ENCODE peak calls at places on chromosomes 6 and 20, in seven cellular contexts. V is dorsolateral prefrontal cortex, M is HL-60, Z is fibroblast of lung, A is heart right ventricle, Q is A549, E is endodermal cell. R is an unnamed sample.

GRCh38 chr6:163087981-163088380 is 326.5 kb upstream of the QKI start:
- DNase-seq in A (no peak), E (no peak), V (no peak), Q (no peak), M (no peak), Z (no peak), R (no peak)

GRCh38 chr6:2971420-2972218 is at the start of gene SERPINB6:
- DNase-seq in M (peak), Z (peak), A (peak), E (peak), V (peak), Q (peak), R (peak)

GRCh38 chr6:96151707-96152106 is 135.9 kb downstream of the FUT9 start:
- DNase-seq in E (no peak), M (no peak), Z (no peak), Q (no peak), V (no peak), A (no peak), R (no peak)

GRCh38 chr6:27290065-27290849 is 21.8 kb downstream of the POM121L2 start:
- DNase-seq in M (no peak), Z (peak), A (no peak), E (peak), Q (peak), V (no peak), R (no peak)

GRCh38 chr6:56752009-56752408 is 109.3 kb upstream of the DST start:
- DNase-seq in A (no peak), M (no peak), Z (peak), E (peak), V (no peak), Q (no peak), R (no peak)

GRCh38 chr6:85005494-85005893 is 241.1 kb upstream of the TBX18 start:
- DNase-seq in Q (no peak), V (no peak), Z (no peak), M (no peak), E (no peak), A (no peak), R (no peak)

GRCh38 chr20:45913105-45913504 is 1.1 kb upstream of the PLTP start:
- DNase-seq in A (no peak), E (no peak), V (no peak), Q (no peak), M (no peak), Z (no peak), R (no peak)

GRCh38 chr20:36802326-36803223 is 29.0 kb upstream of the DSN1 start:
- DNase-seq in A (no peak), Z (peak), Q (peak), E (no peak), V (no peak), M (no peak), R (no peak)

GRCh38 chr20:14830466-14830865 is 493.1 kb upstream of the FLRT3 start:
- DNase-seq in V (no peak), Q (no peak), E (no peak), A (no peak), M (no peak), Z (no peak), R (no peak)

GRCh38 chr6:99013661-99014458 is 66.1 kb upstream of the FBXL4 start:
- DNase-seq in Z (peak), A (no peak), E (no peak), V (no peak), M (no peak), Q (no peak), R (no peak)

GRCh38 chr6:49919935-49920644 is 43.9 kb downstream of the DEFB114 start:
- DNase-seq in Q (no peak), A (no peak), M (no peak), Z (no peak), V (no peak), E (no peak), R (no peak)

GRCh38 chr6:2632368-2632767 is 118.4 kb downstream of the MYLK4 start:
- DNase-seq in M (no peak), Q (no peak), A (peak), E (no peak), Z (peak), V (no peak), R (no peak)

GRCh38 chr20:63697868-63698545 is 1.6 kb downstream of the TNFRSF6B start:
- DNase-seq in M (no peak), V (peak), A (no peak), E (peak), Z (no peak), Q (no peak), R (no peak)

GRCh38 chr6:11096109-11096508 is 2.5 kb downstream of the SMIM13 start:
- DNase-seq in Z (peak), Q (peak), V (no peak), M (peak), A (no peak), E (peak), R (peak)

GRCh38 chr6:9482030-9482731 is 932.7 kb downstream of the TFAP2A start:
- DNase-seq in A (no peak), E (no peak), M (no peak), V (no peak), Q (peak), Z (peak), R (no peak)

GRCh38 chr6:35216832-35217811 is 3.4 kb downstream of the SCUBE3 start:
- DNase-seq in E (peak), Z (no peak), Q (no peak), M (no peak), V (no peak), A (no peak), R (no peak)

GRCh38 chr6:147119310-147119709 is 84.9 kb upstream of the STXBP5 start:
- DNase-seq in M (no peak), Q (no peak), Z (no peak), E (no peak), A (no peak), V (no peak), R (no peak)

GRCh38 chr20:56163806-56164205 is 84.7 kb upstream of the MC3R start:
- DNase-seq in M (no peak), Q (peak), V (no peak), A (no peak), Z (no peak), E (peak), R (no peak)

GRCh38 chr20:535958-536357 is 7.6 kb downstream of the CSNK2A1 start:
- DNase-seq in V (no peak), E (no peak), A (no peak), M (no peak), Q (no peak), Z (peak), R (peak)

GRCh38 chr20:32848846-32849245 is 9.9 kb upstream of the EFCAB8 start:
- DNase-seq in V (no peak), A (no peak), Q (no peak), Z (no peak), E (no peak), M (no peak), R (no peak)

GRCh38 chr6:141963543-141964295 is 169.0 kb upstream of the GJE1 start:
- DNase-seq in Z (peak), V (no peak), E (no peak), M (no peak), A (no peak), Q (no peak), R (no peak)

GRCh38 chr20:15584507-15584906 is 988.7 kb downstream of the KIF16B start:
- DNase-seq in A (no peak), Z (no peak), Q (no peak), M (no peak), V (no peak), E (no peak), R (no peak)

GRCh38 chr6:33896391-33897192 is 92.8 kb upstream of the MLN start:
- DNase-seq in E (no peak), Q (no peak), A (no peak), V (no peak), Z (peak), M (no peak), R (no peak)

GRCh38 chr6:38509713-38510112 is 130.0 kb downstream of the BTBD9 start:
- DNase-seq in V (no peak), M (no peak), Z (peak), Q (peak), A (no peak), E (no peak), R (no peak)

GRCh38 chr20:6388666-6389197 is 265.9 kb upstream of the FERMT1 start:
- DNase-seq in Q (no peak), E (no peak), Z (peak), M (no peak), V (no peak), A (no peak), R (no peak)

GRCh38 chr6:45478235-45478634 is 100.5 kb upstream of the SUPT3H start:
- DNase-seq in Q (no peak), A (no peak), M (no peak), V (no peak), Z (peak), E (no peak), R (no peak)

GRCh38 chr6:90095788-90096187 is 200.9 kb downstream of the BACH2 start:
- DNase-seq in Q (no peak), E (no peak), A (no peak), V (no peak), M (no peak), Z (no peak), R (no peak)

GRCh38 chr6:169282043-169282442 is 28.4 kb upstream of the THBS2 start:
- DNase-seq in V (no peak), Q (no peak), Z (no peak), E (no peak), A (no peak), M (no peak), R (no peak)

GRCh38 chr20:47676912-47677311 is 108.4 kb downstream of the SULF2 start:
- DNase-seq in Z (no peak), M (no peak), A (no peak), E (no peak), Q (no peak), V (peak), R (no peak)

GRCh38 chr6:8215631-8216030 is 113.3 kb upstream of the EEF1E1 start:
- DNase-seq in V (no peak), M (no peak), A (no peak), E (no peak), Q (no peak), Z (peak), R (no peak)

GRCh38 chr6:121482751-121483150 is 47.3 kb downstream of the GJA1 start:
- DNase-seq in M (no peak), A (no peak), E (no peak), Q (no peak), Z (no peak), V (no peak), R (no peak)

GRCh38 chr20:62063981-62064787 is 1.5 kb downstream of the TAF4 start:
- DNase-seq in A (peak), M (no peak), Z (no peak), E (peak), Q (no peak), V (peak), R (peak)
- H3K4me3 ChIP-seq in A (peak), M (peak), Z (peak), E (peak), Q (peak), V (peak), R (peak)

GRCh38 chr20:34512266-34512954 is 3.8 kb upstream of the DYNLRB1 start:
- DNase-seq in V (no peak), E (no peak), Z (peak), M (no peak), Q (no peak), A (no peak), R (peak)
- H3K27ac ChIP-seq in V (peak), E (no peak), Z (peak), M (no peak), Q (no peak), A (no peak), R (no peak)

DNA sequence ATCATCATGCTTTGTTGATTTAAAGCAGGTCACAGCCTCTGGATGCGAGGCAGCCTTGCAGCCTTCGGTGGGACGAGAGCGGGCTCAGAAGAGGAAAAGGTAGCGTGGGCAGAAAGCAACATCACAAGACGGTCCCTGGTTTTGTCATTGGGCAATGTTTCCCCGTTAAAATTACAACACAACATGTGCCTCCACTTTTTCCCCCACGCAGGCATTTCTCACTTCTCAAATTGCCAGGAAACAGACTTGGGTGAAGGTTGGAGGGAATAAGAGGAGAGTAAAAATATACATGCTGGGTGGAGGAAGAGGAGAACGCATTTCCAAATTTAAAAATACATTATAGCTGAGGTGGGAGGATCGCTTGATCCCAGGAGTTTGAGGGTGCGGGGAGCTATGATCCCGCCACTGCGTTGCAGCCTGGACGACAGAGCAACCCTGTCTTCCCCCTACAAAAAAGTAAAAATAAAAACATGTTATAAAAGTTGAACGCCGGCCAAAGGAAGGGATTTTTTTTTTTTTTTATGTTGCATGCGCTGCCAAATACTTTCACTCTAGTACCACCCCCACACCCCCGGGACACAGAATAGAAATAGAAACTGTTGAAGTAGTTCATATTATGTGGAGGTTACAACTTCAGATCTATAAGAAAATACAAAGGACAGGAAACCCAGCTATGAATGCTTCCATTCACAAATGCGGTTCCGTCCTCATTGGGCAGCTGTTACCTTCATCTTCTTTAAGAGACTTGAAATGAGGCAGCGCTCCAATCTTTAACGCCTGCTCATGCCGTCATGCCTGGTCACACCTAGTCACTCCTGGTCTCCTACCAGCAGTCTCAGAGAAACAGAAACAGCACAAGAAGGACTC is 13.8 kb upstream of the NAA20 start:
- DNase-seq in V (peak), Z (peak), M (peak), A (peak), Q (no peak), E (no peak), R (no peak)
- H3K4me3 ChIP-seq in V (no peak), Z (no peak), M (no peak), A (peak), Q (no peak), E (no peak), R (no peak)

GRCh38 chr20:48986899-48987298 is 59.2 kb upstream of the CSE1L start:
- DNase-seq in A (no peak), M (no peak), V (no peak), Z (no peak), E (no peak), Q (peak), R (no peak)

GRCh38 chr20:48984575-48985219 is 61.4 kb upstream of the CSE1L start:
- DNase-seq in Q (no peak), E (no peak), V (no peak), Z (peak), A (no peak), M (no peak), R (no peak)

DNA sequence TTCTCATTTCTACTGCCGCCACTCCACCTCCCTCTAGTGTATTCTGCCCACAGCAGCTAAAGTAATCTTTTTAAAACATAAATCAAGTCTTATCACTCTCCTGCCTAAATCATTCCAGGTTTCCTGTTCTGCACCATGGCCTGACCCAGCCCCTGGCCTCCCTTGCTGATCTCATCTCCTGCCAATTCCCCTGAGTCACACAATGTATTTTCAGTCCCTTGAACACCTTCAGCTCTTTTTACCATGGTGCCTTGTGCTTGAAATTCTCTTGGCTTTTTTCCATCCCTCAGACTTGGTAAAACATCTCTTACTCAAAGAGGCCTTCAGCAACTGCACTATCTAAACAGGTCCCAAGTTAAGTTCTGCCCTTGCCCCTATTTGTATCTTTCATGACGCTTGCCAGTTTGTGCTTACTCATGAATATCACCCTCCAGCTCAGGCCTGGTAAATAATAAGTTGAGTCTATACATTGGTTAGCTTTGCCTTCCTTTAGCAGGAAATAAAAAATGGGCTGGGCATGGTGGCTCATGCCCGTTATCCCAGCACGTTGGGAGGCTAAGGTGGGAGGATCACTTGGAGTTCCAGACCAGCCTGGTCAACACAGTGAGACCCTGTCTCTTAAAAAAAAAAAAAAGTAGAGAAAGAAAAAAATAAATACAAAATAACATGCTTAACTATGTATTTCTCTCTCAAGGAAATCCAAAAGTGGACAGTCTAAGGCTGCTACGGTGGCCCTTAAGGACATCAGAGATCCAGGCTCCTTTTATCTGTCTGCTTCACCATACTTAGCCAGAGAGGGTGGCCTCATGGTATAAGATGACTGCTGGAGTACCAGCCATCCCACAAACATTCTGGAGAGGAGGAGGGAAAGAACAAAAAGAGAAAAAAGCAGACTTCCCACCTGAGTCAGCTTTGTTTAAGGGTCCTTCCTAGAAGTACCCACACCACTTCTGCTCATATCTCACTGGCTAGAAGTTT is 62.2 kb downstream of the ARFGEF2 start:
- DNase-seq in Q (peak), A (peak), M (no peak), Z (peak), E (no peak), V (no peak), R (peak)
- H3K27ac ChIP-seq in Q (peak), A (peak), M (no peak), Z (no peak), E (no peak), V (peak), R (no peak)

GRCh38 chr6:139829557-139829956 is 455.1 kb upstream of the CITED2 start:
- DNase-seq in A (no peak), M (no peak), V (no peak), E (no peak), Z (no peak), Q (no peak), R (no peak)

GRCh38 chr6:139832493-139832892 is 458.0 kb upstream of the CITED2 start:
- DNase-seq in V (no peak), A (no peak), M (no peak), Z (no peak), E (no peak), Q (no peak), R (no peak)

GRCh38 chr6:139825935-139826374 is 451.5 kb upstream of the CITED2 start:
- DNase-seq in Q (no peak), V (no peak), Z (no peak), A (no peak), M (no peak), E (no peak), R (no peak)

GRCh38 chr6:139832906-139833305 is 458.5 kb upstream of the CITED2 start:
- DNase-seq in E (no peak), M (no peak), A (no peak), Z (no peak), V (no peak), Q (no peak), R (no peak)

GRCh38 chr6:139828751-139829519 is 454.5 kb upstream of the CITED2 start:
- DNase-seq in Q (no peak), V (no peak), Z (no peak), E (no peak), M (no peak), A (no peak), R (no peak)
- H3K4me3 ChIP-seq in Q (no peak), V (no peak), Z (no peak), E (no peak), M (no peak), A (no peak), R (no peak)

DNA sequence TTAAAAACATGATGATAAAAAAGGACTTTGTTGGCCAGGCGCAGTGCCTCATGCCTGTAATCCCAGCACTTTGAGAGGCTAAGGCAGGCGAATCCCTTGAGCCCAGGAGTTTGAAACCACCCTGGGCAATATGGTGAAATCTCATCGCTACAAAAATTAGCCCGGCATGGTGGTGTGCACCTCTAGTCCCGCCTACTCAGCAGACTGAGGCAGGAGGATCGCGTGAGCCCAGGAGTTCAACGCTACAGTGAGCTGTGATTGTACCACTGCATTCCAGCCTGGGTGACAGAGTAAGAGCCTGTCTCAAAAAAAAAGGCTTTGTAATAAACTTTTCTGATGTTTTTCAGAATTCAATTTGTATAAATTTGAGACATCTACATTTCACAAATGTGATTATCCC is 60.1 kb downstream of the GFOD1 start:
- DNase-seq in E (peak), V (no peak), Z (no peak), A (no peak), Q (no peak), M (no peak), R (no peak)
- H3K27ac ChIP-seq in E (no peak), V (no peak), Z (no peak), A (peak), Q (no peak), M (peak), R (peak)

DNA sequence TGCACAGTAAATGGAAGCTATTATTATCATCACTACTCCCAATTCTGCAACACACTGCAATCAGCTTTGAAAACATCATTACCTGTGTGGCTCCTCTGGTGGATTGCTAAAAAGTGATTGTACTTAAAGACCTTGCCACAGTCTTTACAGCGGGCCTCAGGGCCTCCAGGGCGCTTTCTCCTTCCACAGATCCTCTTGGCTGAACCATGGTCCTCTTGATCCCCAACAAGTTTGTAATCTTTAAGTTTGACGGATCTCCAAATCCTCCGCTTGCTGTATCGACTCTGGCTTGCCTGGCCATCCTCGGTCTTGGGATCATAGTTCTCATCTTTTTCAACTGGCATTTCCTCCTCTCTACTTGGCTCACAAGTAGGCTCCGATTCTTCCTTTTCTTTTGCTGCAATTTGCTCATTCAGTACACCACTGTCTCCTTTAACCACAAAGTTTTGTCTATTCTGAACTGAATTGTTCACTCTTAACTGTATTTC is 2.0 kb downstream of the ZBTB24 start:
- DNase-seq in Q (no peak), Z (no peak), E (no peak), A (no peak), M (no peak), V (no peak), R (no peak)
- H3K4me3 ChIP-seq in Q (no peak), Z (no peak), E (peak), A (peak), M (no peak), V (no peak), R (no peak)

GRCh38 chr6:131061771-131062160 is 1.3 kb downstream of the EPB41L2 start:
- DNase-seq in Q (no peak), E (no peak), A (no peak), V (no peak), Z (no peak), M (no peak), R (peak)
- H3K27ac ChIP-seq in Q (peak), E (no peak), A (peak), V (peak), Z (peak), M (no peak), R (no peak)

GRCh38 chr6:29926795-29927427 is 15.4 kb upstream of the HLA-A start:
- DNase-seq in M (no peak), V (peak), A (peak), E (peak), Z (peak), Q (peak), R (peak)
- H3K4me3 ChIP-seq in M (no peak), V (peak), A (peak), E (no peak), Z (peak), Q (peak), R (peak)